ENCODE peak calls at places on chromosomes 12 and 14, in five cellular contexts. P is NCI-H1694, K is smooth muscle cell of the brain vasculature, O is activated T-cell treated with anti-CD3 and anti-CD28 coated beads for 48 hours, J is BJ. E is an unnamed sample.

GRCh38 chr14:71555654-71556559 is 376.3 kb upstream of the RGS6 start:
- DNase-seq in O (peak), P (no peak), J (no peak), K (no peak), E (no peak)

GRCh38 chr12:118618695-118619094 is 242.3 kb downstream of the SUDS3 start:
- DNase-seq in O (no peak), P (no peak), J (no peak), K (no peak), E (no peak)

GRCh38 chr14:32727827-32728226 is 210.9 kb upstream of the NPAS3 start:
- DNase-seq in K (no peak), J (no peak), P (no peak), O (no peak), E (no peak)

GRCh38 chr14:20935303-20935984 is 19.8 kb upstream of the RNASE2 start:
- DNase-seq in O (no peak), P (no peak), J (no peak), K (no peak), E (no peak)

GRCh38 chr12:116959845-116960514 is 49.2 kb downstream of the FBXW8 start:
- DNase-seq in O (peak), J (no peak), K (no peak), P (no peak), E (no peak)

GRCh38 chr14:54562334-54562733 is 4.6 kb upstream of the SAMD4A start:
- DNase-seq in J (no peak), O (no peak), K (no peak), P (no peak), E (no peak)

GRCh38 chr12:105279460-105280056 is 43.6 kb upstream of the APPL2 start:
- DNase-seq in O (peak), K (peak), P (no peak), J (no peak), E (no peak)

GRCh38 chr12:45315462-45315861 is 99.6 kb downstream of the ANO6 start:
- DNase-seq in J (no peak), O (no peak), K (no peak), P (no peak), E (no peak)

GRCh38 chr12:88400302-88400701 is 180.0 kb downstream of the KITLG start:
- DNase-seq in J (no peak), P (no peak), K (no peak), O (no peak), E (no peak)

GRCh38 chr14:80844872-80845271 is 96.7 kb downstream of the CEP128 start:
- DNase-seq in K (no peak), P (no peak), O (no peak), J (no peak), E (no peak)

GRCh38 chr12:127041985-127042625 is 1224.9 kb upstream of the TMEM132C start:
- DNase-seq in P (no peak), K (no peak), J (no peak), O (no peak), E (no peak)

GRCh38 chr14:49687942-49688700 is at the start of gene POLE2:
- DNase-seq in O (peak), P (peak), K (peak), J (no peak), E (peak)

GRCh38 chr12:124032265-124032886 is 59.4 kb downstream of the ZNF664 start:
- DNase-seq in K (peak), O (no peak), P (peak), J (no peak), E (no peak)

GRCh38 chr14:53516261-53516774 is 363.2 kb upstream of the DDHD1 start:
- DNase-seq in K (no peak), J (peak), P (no peak), O (no peak), E (no peak)

GRCh38 chr12:50127546-50127945 is 15.5 kb downstream of the COX14 start:
- DNase-seq in O (no peak), K (no peak), P (no peak), J (no peak), E (no peak)

GRCh38 chr12:4909734-4910501 is at the start of gene KCNA1:
- DNase-seq in J (no peak), O (no peak), K (no peak), P (peak), E (no peak)

GRCh38 chr14:52891800-52892199 is 59.0 kb downstream of the FERMT2 start:
- DNase-seq in K (no peak), O (no peak), P (no peak), J (no peak), E (no peak)

GRCh38 chr12:119363490-119363889 is 29.0 kb downstream of the CCDC60 start:
- DNase-seq in O (no peak), K (no peak), P (no peak), J (no peak), E (no peak)

GRCh38 chr12:112900298-112901145 is 6.2 kb upstream of the OAS1 start:
- DNase-seq in K (no peak), O (no peak), P (peak), J (no peak), E (peak)

GRCh38 chr14:68084256-68084655 is 264.7 kb downstream of the RAD51B start:
- DNase-seq in K (no peak), P (no peak), J (no peak), O (no peak), E (no peak)

GRCh38 chr12:56411781-56412639 is 37.2 kb downstream of the TIMELESS start:
- DNase-seq in K (no peak), P (no peak), O (no peak), J (no peak), E (no peak)

GRCh38 chr12:104720346-104721064 is 237.6 kb downstream of the SLC41A2 start:
- DNase-seq in J (no peak), P (no peak), O (peak), K (peak), E (no peak)

GRCh38 chr14:97010491-97011160 is 213.4 kb downstream of the VRK1 start:
- DNase-seq in K (no peak), J (no peak), P (no peak), O (no peak), E (no peak)

GRCh38 chr12:119894916-119895315 is 17.8 kb upstream of the CIT start:
- DNase-seq in P (no peak), J (no peak), O (no peak), K (no peak), E (no peak)

GRCh38 chr14:64112859-64113258 is 181.3 kb downstream of the ESR2 start:
- DNase-seq in J (no peak), P (no peak), O (no peak), K (no peak), E (no peak)

GRCh38 chr12:57772429-57773322 is at the start of gene EEF1AKMT3:
- DNase-seq in P (no peak), O (no peak), J (no peak), K (no peak), E (peak)

GRCh38 chr12:80857311-80857710 is 80.4 kb downstream of the LIN7A start:
- DNase-seq in O (no peak), J (no peak), P (no peak), K (no peak), E (no peak)

GRCh38 chr12:90618606-90619005 is 336.4 kb downstream of the CCER1 start:
- DNase-seq in P (no peak), J (no peak), K (no peak), O (no peak), E (no peak)

GRCh38 chr14:91228112-91229004 is 16.1 kb downstream of the GPR68 start:
- DNase-seq in P (no peak), O (peak), J (no peak), K (no peak), E (no peak)